ENCODE peak calls at places on chromosomes 3 and 15, in eight cellular contexts. A is HepG2; E is CD4-positive, alpha-beta T cell; I is pancreas; S is upper lobe of right lung; B is HCT116; R is left lung; V is CD8-positive, alpha-beta T cell. L is an unnamed sample.

GRCh38 chr3:117563063-117563462 is 853.5 kb downstream of the TUSC7 start:
- ATAC-seq in A (no peak), E (no peak), I (no peak), S (peak), B (no peak), R (peak), V (no peak), L (no peak)

GRCh38 chr3:53194218-53195065 is 33.4 kb downstream of the PRKCD start:
- ATAC-seq in A (no peak), E (no peak), I (peak), S (peak), B (no peak), R (no peak), V (no peak), L (peak)

GRCh38 chr3:108599677-108600409 is 10.3 kb downstream of the DZIP3 start:
- ATAC-seq in A (no peak), E (no peak), I (no peak), S (no peak), B (no peak), R (no peak), V (no peak), L (no peak)

GRCh38 chr3:62539762-62540161 is 166.4 kb upstream of the FEZF2 start:
- ATAC-seq in A (no peak), E (no peak), I (no peak), S (peak), B (no peak), R (peak), V (no peak), L (no peak)

GRCh38 chr3:184479426-184480126 is 82.0 kb upstream of the EPHB3 start:
- ATAC-seq in A (no peak), E (no peak), I (peak), S (no peak), B (no peak), R (peak), V (no peak), L (peak)

GRCh38 chr3:46100812-46101211 is 73.5 kb upstream of the XCR1 start:
- ATAC-seq in A (no peak), E (no peak), I (peak), S (peak), B (no peak), R (peak), V (no peak), L (no peak)

GRCh38 chr3:100602506-100603444 is 6.6 kb upstream of the ADGRG7 start:
- ATAC-seq in A (peak), E (no peak), I (peak), S (no peak), B (peak), R (peak), V (no peak), L (no peak)

GRCh38 chr3:94195381-94195780 is 132.5 kb downstream of the NSUN3 start:
- ATAC-seq in A (no peak), E (no peak), I (no peak), S (no peak), B (no peak), R (no peak), V (no peak), L (no peak)

GRCh38 chr3:123831420-123831819 is 52.7 kb downstream of the MYLK start:
- ATAC-seq in A (peak), E (no peak), I (no peak), S (no peak), B (no peak), R (no peak), V (no peak), L (no peak)

GRCh38 chr15:42279234-42279723 is 6.0 kb upstream of the TMEM87A start:
- ATAC-seq in A (no peak), E (no peak), I (no peak), S (peak), B (no peak), R (peak), V (no peak), L (no peak)

GRCh38 chr3:149480326-149481017 is 6.0 kb downstream of the TM4SF4 start:
- ATAC-seq in A (peak), E (no peak), I (peak), S (peak), B (peak), R (peak), V (no peak), L (peak)

GRCh38 chr15:100832178-100832942 is 47.3 kb upstream of the ALDH1A3 start:
- ATAC-seq in A (no peak), E (no peak), I (no peak), S (no peak), B (no peak), R (no peak), V (no peak), L (no peak)

GRCh38 chr3:117144832-117145231 is 435.3 kb downstream of the TUSC7 start:
- ATAC-seq in A (no peak), E (no peak), I (peak), S (peak), B (no peak), R (peak), V (no peak), L (no peak)

GRCh38 chr3:133237380-133237779 is 162.5 kb upstream of the BFSP2 start:
- ATAC-seq in A (no peak), E (no peak), I (no peak), S (no peak), B (no peak), R (no peak), V (no peak), L (no peak)

GRCh38 chr15:74541494-74542191 is 623 bp downstream of the ARID3B start:
- ATAC-seq in A (no peak), E (peak), I (peak), S (peak), B (peak), R (peak), V (peak), L (no peak)

GRCh38 chr3:100927775-100928174 is 65.4 kb downstream of the ABI3BP start:
- ATAC-seq in A (no peak), E (no peak), I (no peak), S (no peak), B (no peak), R (no peak), V (no peak), L (no peak)

GRCh38 chr15:70260096-70260495 is 162.4 kb upstream of the TLE3 start:
- ATAC-seq in A (no peak), E (no peak), I (no peak), S (no peak), B (no peak), R (no peak), V (no peak), L (no peak)

GRCh38 chr3:189324538-189325138 is 152.9 kb downstream of the TPRG1 start:
- ATAC-seq in A (peak), E (peak), I (peak), S (peak), B (peak), R (peak), V (peak), L (no peak)

GRCh38 chr3:100335137-100335833 is 728 bp downstream of the NIT2 start:
- ATAC-seq in A (peak), E (no peak), I (peak), S (peak), B (peak), R (peak), V (no peak), L (no peak)

GRCh38 chr15:85764649-85765277 is 30.0 kb downstream of the KLHL25 start:
- ATAC-seq in A (no peak), E (no peak), I (peak), S (no peak), B (no peak), R (no peak), V (no peak), L (peak)

GRCh38 chr3:87120850-87121249 is 106.3 kb upstream of the CHMP2B start:
- ATAC-seq in A (no peak), E (no peak), I (no peak), S (no peak), B (no peak), R (no peak), V (no peak), L (no peak)

GRCh38 chr3:128076783-128077624 is 24.8 kb downstream of the SEC61A1 start:
- ATAC-seq in A (peak), E (peak), I (no peak), S (peak), B (no peak), R (peak), V (peak), L (peak)

GRCh38 chr3:72341380-72341770 is 506.9 kb downstream of the SHQ1 start:
- ATAC-seq in A (no peak), E (no peak), I (no peak), S (no peak), B (no peak), R (no peak), V (no peak), L (no peak)
- TF ChIP-seq CTCF in A (no peak), E (no peak), I (no peak), S (no peak), B (no peak), R (no peak), V (no peak), L (no peak)

GRCh38 chr3:112399064-112399463 is 66.1 kb downstream of the CD200 start:
- ATAC-seq in A (no peak), E (no peak), I (no peak), S (no peak), B (no peak), R (no peak), V (no peak), L (no peak)
- H3K27ac ChIP-seq in A (no peak), E (no peak), I (no peak), S (no peak), B (no peak), R (no peak), V (no peak), L (no peak)

DNA sequence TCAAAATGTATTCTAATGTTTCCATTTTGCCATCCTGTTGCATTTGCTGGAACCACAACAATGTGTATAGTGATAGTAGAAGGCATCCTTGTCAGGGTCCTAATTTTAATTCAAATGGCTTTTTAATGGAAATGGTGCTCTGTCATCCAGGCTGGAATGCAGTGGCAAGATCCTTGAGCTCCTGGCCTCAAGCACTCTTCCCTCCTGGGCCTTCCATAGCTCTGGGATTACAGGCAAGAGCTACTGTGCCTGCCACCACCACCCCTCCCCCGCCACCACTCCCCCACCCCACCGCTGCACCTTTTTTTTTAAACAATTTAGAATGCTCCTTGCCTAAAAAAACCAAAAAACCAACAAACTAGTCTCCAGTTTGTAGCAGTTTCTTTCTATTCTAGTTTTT is 15.2 kb upstream of the IQCF6 start:
- ATAC-seq in A (no peak), E (no peak), I (no peak), S (no peak), B (no peak), R (no peak), V (no peak), L (no peak)
- TF ChIP-seq CTCF in A (no peak), E (no peak), I (no peak), S (no peak), B (no peak), R (no peak), V (no peak), L (no peak)

GRCh38 chr15:63979227-63979793 is 67.0 kb downstream of the DAPK2 start:
- ATAC-seq in A (peak), E (no peak), I (no peak), S (no peak), B (no peak), R (no peak), V (no peak), L (no peak)

GRCh38 chr15:63982381-63982854 is 63.9 kb downstream of the DAPK2 start:
- ATAC-seq in A (no peak), E (no peak), I (no peak), S (no peak), B (no peak), R (no peak), V (no peak), L (no peak)

GRCh38 chr15:63981596-63982320 is 64.5 kb downstream of the DAPK2 start:
- ATAC-seq in A (no peak), E (no peak), I (no peak), S (no peak), B (no peak), R (no peak), V (no peak), L (no peak)

GRCh38 chr15:63977102-63977501 is 69.2 kb downstream of the DAPK2 start:
- ATAC-seq in A (no peak), E (no peak), I (no peak), S (peak), B (no peak), R (no peak), V (no peak), L (no peak)

DNA sequence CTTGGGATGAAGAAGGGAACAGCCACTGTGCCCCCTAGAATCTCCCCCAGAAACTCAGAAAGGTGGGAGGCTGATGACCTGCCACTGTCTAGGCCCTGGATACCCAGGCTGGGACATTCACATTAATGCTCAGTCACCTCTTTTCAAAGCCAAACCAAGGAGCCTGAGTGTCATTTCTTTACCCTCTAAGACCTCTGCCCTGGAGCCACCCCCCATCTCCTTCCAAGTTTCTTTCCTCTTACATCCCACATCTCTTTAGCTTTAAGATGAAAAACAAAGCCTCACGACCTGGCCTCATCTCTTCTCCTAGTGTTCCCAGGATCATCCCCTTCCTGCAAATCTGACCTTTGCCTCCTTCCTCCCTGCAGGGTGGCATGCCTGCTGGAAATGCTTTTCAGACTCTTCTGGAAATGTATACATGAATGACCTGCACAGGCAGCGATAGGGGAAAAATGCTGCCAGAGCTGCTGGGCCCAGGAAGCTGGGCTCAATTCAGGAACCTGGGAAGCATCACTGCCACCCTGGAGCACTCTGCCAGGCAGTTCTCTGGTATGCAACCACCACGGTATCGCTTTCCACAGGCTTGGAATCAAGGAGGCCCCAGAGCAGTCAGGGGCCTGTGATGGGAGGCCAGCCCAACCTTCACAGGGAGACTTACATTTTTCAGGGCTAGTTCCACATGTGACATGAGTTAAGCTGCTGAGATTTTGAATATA is 67.6 kb downstream of the DAPK2 start:
- ATAC-seq in A (peak), E (no peak), I (no peak), S (peak), B (no peak), R (no peak), V (no peak), L (no peak)
- H3K27ac ChIP-seq in A (no peak), E (no peak), I (no peak), S (peak), B (no peak), R (no peak), V (no peak), L (no peak)

GRCh38 chr3:66378256-66378655 is 122.6 kb downstream of the LRIG1 start:
- ATAC-seq in A (no peak), E (peak), I (peak), S (no peak), B (peak), R (no peak), V (peak), L (no peak)
- TF ChIP-seq CTCF in A (peak), E (peak), I (peak), S (peak), B (peak), R (no peak), V (peak), L (no peak)

GRCh38 chr15:83695246-83695645 is 41.3 kb downstream of the ADAMTSL3 start:
- ATAC-seq in A (no peak), E (no peak), I (peak), S (no peak), B (no peak), R (no peak), V (no peak), L (no peak)
- H3K27ac ChIP-seq in A (no peak), E (no peak), I (no peak), S (no peak), B (no peak), R (no peak), V (no peak), L (no peak)

DNA sequence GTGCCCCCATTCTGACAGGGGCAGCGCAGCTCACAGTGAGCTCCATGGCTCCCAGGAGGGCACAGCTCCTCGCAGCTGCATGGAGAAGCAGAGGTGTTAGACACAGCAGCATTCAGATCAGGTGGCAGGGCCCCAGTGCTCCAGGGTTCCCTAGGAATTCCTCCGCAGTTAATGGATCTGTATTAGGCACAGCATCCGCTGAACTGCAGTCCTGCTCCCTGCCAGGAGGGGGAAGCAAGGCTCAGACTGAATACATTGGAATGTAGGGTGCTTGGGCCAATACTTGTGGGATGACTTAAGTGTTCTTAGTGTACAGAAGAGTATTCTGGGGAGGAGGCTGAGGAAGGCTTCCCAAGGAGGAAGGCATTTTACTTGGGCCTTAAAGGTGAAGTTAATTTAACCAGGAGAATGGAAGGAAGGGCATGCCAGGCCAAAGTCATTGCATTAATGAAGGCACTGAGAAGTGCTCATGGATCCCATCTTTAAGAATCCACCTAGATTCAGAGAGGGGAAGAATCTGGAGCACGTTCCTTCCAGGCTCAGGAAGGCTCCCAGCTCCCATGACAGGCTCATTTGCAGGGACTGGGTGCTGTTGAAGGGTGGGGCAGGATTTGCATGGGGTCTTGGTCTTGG is 111.6 kb downstream of the RAB11A start:
- ATAC-seq in A (peak), E (no peak), I (peak), S (peak), B (peak), R (peak), V (no peak), L (no peak)
- TF ChIP-seq CTCF in A (peak), E (no peak), I (peak), S (peak), B (peak), R (peak), V (no peak), L (no peak)